ENCODE peak calls at places on chromosomes 12 and 14, in seven cellular contexts. Y is choroid plexus epithelial cell; B is CD4-positive, alpha-beta memory T cell; F is activated naive CD8-positive, alpha-beta T cell treated with anti-CD3 and anti-CD28 coated beads, Interleukin-2, amount 50 U/mL, for 24 hours; Z is head of caudate nucleus; Q is neuronal stem cell; L is stimulated activated CD4-positive, alpha-beta T cell treated with anti-CD3 and anti-CD28 coated beads, Interleukin-15, amount 100 ng/mL, for 24 hours. I is an unnamed sample.

GRCh38 chr14:65321370-65321875 is 91.1 kb upstream of the FUT8 start:
- DNase-seq in Y (no peak), B (no peak), L (peak), Q (no peak), F (peak), Z (no peak), I (no peak)

GRCh38 chr12:62700091-62700490 is 233.5 kb downstream of the MON2 start:
- DNase-seq in L (no peak), Y (peak), Q (no peak), F (no peak), Z (no peak), B (no peak), I (no peak)

GRCh38 chr12:59372971-59373370 is 222.9 kb upstream of the SLC16A7 start:
- DNase-seq in L (no peak), B (peak), F (no peak), Q (no peak), Y (peak), Z (peak), I (peak)

GRCh38 chr14:33259764-33260163 is 321.1 kb downstream of the NPAS3 start:
- DNase-seq in L (no peak), Z (no peak), Y (no peak), B (no peak), F (no peak), Q (no peak), I (no peak)

GRCh38 chr14:79584679-79585078 is 626.6 kb downstream of the DIO2 start:
- DNase-seq in L (no peak), Z (no peak), F (no peak), Y (peak), B (no peak), Q (no peak), I (no peak)

GRCh38 chr12:97701901-97702300 is 239.3 kb downstream of the RMST start:
- DNase-seq in F (no peak), Z (no peak), Y (no peak), L (no peak), Q (no peak), B (no peak), I (no peak)

GRCh38 chr12:82660541-82661325 is 26.0 kb upstream of the TMTC2 start:
- DNase-seq in Y (peak), Z (no peak), L (no peak), B (no peak), F (no peak), Q (no peak), I (no peak)

GRCh38 chr12:99498756-99499155 is 148.8 kb upstream of the GARIN6 start:
- DNase-seq in Z (no peak), F (no peak), Y (peak), Q (no peak), L (no peak), B (no peak), I (no peak)

GRCh38 chr12:109827566-109828550 is 5.3 kb downstream of the TRPV4 start:
- DNase-seq in B (no peak), Z (peak), Y (peak), L (no peak), F (no peak), Q (no peak), I (no peak)

GRCh38 chr12:76329163-76329562 is 19.1 kb downstream of the BBS10 start:
- DNase-seq in F (no peak), B (no peak), L (no peak), Y (peak), Q (no peak), Z (peak), I (no peak)

GRCh38 chr14:84074626-84075025 is 1455.3 kb upstream of the FLRT2 start:
- DNase-seq in L (no peak), Z (no peak), Q (no peak), Y (no peak), F (no peak), B (no peak), I (no peak)

GRCh38 chr14:102891556-102891955 is 30.9 kb upstream of the AMN start:
- DNase-seq in L (no peak), F (no peak), Z (no peak), Q (no peak), Y (peak), B (no peak), I (no peak)

GRCh38 chr12:46217686-46218508 is 50.9 kb downstream of the SLC38A1 start:
- DNase-seq in Z (no peak), B (peak), L (peak), Y (no peak), F (peak), Q (no peak), I (no peak)

GRCh38 chr14:23183479-23183878 is at the start of gene SLC7A8:
- DNase-seq in Z (peak), L (peak), Y (no peak), Q (no peak), F (peak), B (no peak), I (peak)

GRCh38 chr12:116813271-116814041 is 67.8 kb downstream of the HRK start:
- DNase-seq in Y (no peak), L (no peak), B (no peak), Q (no peak), Z (no peak), F (no peak), I (no peak)

GRCh38 chr12:131139363-131140068 is 185.8 kb downstream of the ADGRD1 start:
- DNase-seq in B (no peak), Y (no peak), F (no peak), Z (no peak), Q (no peak), L (no peak), I (no peak)

GRCh38 chr12:73342733-73343132 is 1070.6 kb downstream of the TRHDE start:
- DNase-seq in Y (no peak), Q (no peak), Z (no peak), B (no peak), L (no peak), F (no peak), I (no peak)

GRCh38 chr14:53767566-53767965 is 189.1 kb downstream of the BMP4 start:
- DNase-seq in Z (no peak), Y (no peak), B (no peak), F (no peak), Q (no peak), L (no peak), I (no peak)

GRCh38 chr14:92729632-92730358 is 18.6 kb downstream of the LGMN start:
- DNase-seq in B (no peak), Z (no peak), Y (peak), Q (no peak), L (peak), F (peak), I (no peak)

GRCh38 chr12:123433615-123434014 is 2.9 kb downstream of the RILPL2 start:
- DNase-seq in Z (no peak), L (no peak), B (no peak), Y (no peak), F (no peak), Q (no peak), I (no peak)

GRCh38 chr12:107635139-107635538 is 50.5 kb upstream of the PWP1 start:
- DNase-seq in B (no peak), F (no peak), Q (no peak), Z (no peak), L (no peak), Y (peak), I (peak)

GRCh38 chr14:43692706-43693105 is 814.4 kb downstream of the FSCB start:
- DNase-seq in L (no peak), Q (no peak), F (no peak), Y (no peak), Z (no peak), B (no peak), I (no peak)

GRCh38 chr12:24739094-24739779 is 209.7 kb downstream of the BCAT1 start:
- DNase-seq in B (no peak), Z (no peak), F (no peak), Q (no peak), L (no peak), Y (no peak), I (no peak)

GRCh38 chr12:120115692-120116442 is 686 bp downstream of the RAB35 start:
- DNase-seq in Y (peak), L (peak), Q (no peak), F (peak), B (no peak), Z (peak), I (peak)

GRCh38 chr12:123928897-123929296 is 43.7 kb downstream of the CCDC92 start:
- DNase-seq in Z (no peak), B (no peak), Q (no peak), Y (no peak), L (no peak), F (no peak), I (no peak)

GRCh38 chr12:132026796-132027500 is 77.2 kb downstream of the EP400 start:
- DNase-seq in Y (no peak), Q (no peak), B (no peak), Z (no peak), F (no peak), L (no peak), I (no peak)

I was measured in endothelial cell.